ENCODE peak calls at places on chromosomes 7 and 10, in ten cellular contexts. One of them, this sample, is unnamed.

GRCh38 chr10:11713186-11713743 is 28.9 kb upstream of the ECHDC3 start:
- DNase-seq in GM06990: no peak
- DNase-seq in right lobe of liver: no peak
- DNase-seq in heart right ventricle: no peak
- DNase-seq in BJ: no peak
- DNase-seq in adipocyte: no peak
- DNase-seq in CD8-positive, alpha-beta memory T cell: no peak
- DNase-seq in NT2/D1: no peak
- DNase-seq in CD4-positive, CD25-positive, alpha-beta regulatory T cell: no peak
- DNase-seq in ovary: peak; percentile 79
- DNase-seq in this sample: peak; percentile 51

GRCh38 chr10:118246340-118247247 is 95.5 kb downstream of the FAM204A start:
- DNase-seq in NT2/D1: no peak
- DNase-seq in right lobe of liver: no peak
- DNase-seq in heart right ventricle: no peak
- DNase-seq in adipocyte: no peak
- DNase-seq in BJ: no peak
- DNase-seq in GM06990: no peak
- DNase-seq in ovary: no peak
- DNase-seq in CD8-positive, alpha-beta memory T cell: no peak
- DNase-seq in CD4-positive, CD25-positive, alpha-beta regulatory T cell: no peak
- DNase-seq in this sample: no peak

GRCh38 chr10:64502936-64503335 is 981.7 kb downstream of the REEP3 start:
- DNase-seq in ovary: no peak
- DNase-seq in CD8-positive, alpha-beta memory T cell: no peak
- DNase-seq in right lobe of liver: no peak
- DNase-seq in BJ: no peak
- DNase-seq in GM06990: no peak
- DNase-seq in NT2/D1: no peak
- DNase-seq in adipocyte: no peak
- DNase-seq in CD4-positive, CD25-positive, alpha-beta regulatory T cell: no peak
- DNase-seq in heart right ventricle: no peak
- DNase-seq in this sample: no peak

GRCh38 chr7:108171164-108171563 is 41.0 kb upstream of the LAMB4 start:
- DNase-seq in BJ: no peak
- DNase-seq in ovary: no peak
- DNase-seq in GM06990: no peak
- DNase-seq in CD8-positive, alpha-beta memory T cell: no peak
- DNase-seq in CD4-positive, CD25-positive, alpha-beta regulatory T cell: no peak
- DNase-seq in heart right ventricle: no peak
- DNase-seq in NT2/D1: no peak
- DNase-seq in adipocyte: no peak
- DNase-seq in right lobe of liver: no peak
- DNase-seq in this sample: no peak

GRCh38 chr7:139471740-139472353 is 11.6 kb downstream of the KLRG2 start:
- DNase-seq in ovary: no peak
- DNase-seq in CD4-positive, CD25-positive, alpha-beta regulatory T cell: no peak
- DNase-seq in NT2/D1: no peak
- DNase-seq in GM06990: no peak
- DNase-seq in right lobe of liver: no peak
- DNase-seq in adipocyte: peak; percentile 66
- DNase-seq in heart right ventricle: no peak
- DNase-seq in BJ: no peak
- DNase-seq in CD8-positive, alpha-beta memory T cell: no peak
- DNase-seq in this sample: no peak

GRCh38 chr7:112410087-112410486 is 40.2 kb upstream of the IFRD1 start:
- DNase-seq in BJ: no peak
- DNase-seq in adipocyte: peak; percentile 78
- DNase-seq in NT2/D1: no peak
- DNase-seq in heart right ventricle: no peak
- DNase-seq in CD4-positive, CD25-positive, alpha-beta regulatory T cell: no peak
- DNase-seq in GM06990: no peak
- DNase-seq in CD8-positive, alpha-beta memory T cell: no peak
- DNase-seq in ovary: no peak
- DNase-seq in right lobe of liver: no peak
- DNase-seq in this sample: no peak

GRCh38 chr7:35565927-35566326 is 129.0 kb downstream of the HERPUD2 start:
- DNase-seq in GM06990: no peak
- DNase-seq in ovary: no peak
- DNase-seq in BJ: no peak
- DNase-seq in CD8-positive, alpha-beta memory T cell: no peak
- DNase-seq in right lobe of liver: no peak
- DNase-seq in NT2/D1: no peak
- DNase-seq in CD4-positive, CD25-positive, alpha-beta regulatory T cell: no peak
- DNase-seq in adipocyte: peak; percentile 1
- DNase-seq in heart right ventricle: no peak
- DNase-seq in this sample: no peak

GRCh38 chr7:100694196-100694745 is at the start of gene GIGYF1:
- DNase-seq in adipocyte: peak; percentile 83
- DNase-seq in NT2/D1: no peak
- DNase-seq in BJ: no peak
- DNase-seq in CD8-positive, alpha-beta memory T cell: peak; percentile 63
- DNase-seq in ovary: peak; percentile 86
- DNase-seq in GM06990: peak; percentile 81
- DNase-seq in heart right ventricle: peak; percentile 76
- DNase-seq in right lobe of liver: peak; percentile 77
- DNase-seq in CD4-positive, CD25-positive, alpha-beta regulatory T cell: peak; percentile 72
- DNase-seq in this sample: peak; percentile 72

DNA sequence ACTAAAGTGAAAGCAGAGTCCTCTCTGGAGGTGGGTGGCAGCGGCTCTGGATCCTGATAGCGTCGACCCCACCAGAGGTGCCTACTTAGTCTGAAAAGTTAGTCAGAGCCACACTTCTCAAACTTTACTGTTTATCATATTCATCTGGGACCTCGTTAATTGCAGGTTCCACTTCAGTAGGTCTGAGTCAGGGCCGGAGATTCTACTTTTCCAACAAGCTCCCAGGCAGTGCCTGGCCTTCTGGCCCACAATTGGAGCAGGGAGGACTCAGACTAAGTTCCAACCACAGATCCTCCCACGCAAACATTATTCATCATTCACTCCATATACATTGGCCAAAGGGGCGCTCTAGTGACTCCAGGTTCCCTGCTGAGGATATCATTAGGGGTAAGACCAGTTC is 78.1 kb downstream of the VSTM4 start:
- DNase-seq in NT2/D1: no peak
- DNase-seq in GM06990: no peak
- DNase-seq in BJ: no peak
- DNase-seq in CD8-positive, alpha-beta memory T cell: no peak
- DNase-seq in heart right ventricle: no peak
- DNase-seq in right lobe of liver: no peak
- DNase-seq in adipocyte: peak; percentile 85
- DNase-seq in ovary: no peak
- DNase-seq in CD4-positive, CD25-positive, alpha-beta regulatory T cell: no peak
- DNase-seq in this sample: no peak
- H3K36me3 ChIP-seq in NT2/D1: no peaks in the 10 kb centered on the region
- H3K36me3 ChIP-seq in GM06990: no peaks in the 10 kb centered on the region
- H3K36me3 ChIP-seq in BJ: no peaks in the 10 kb centered on the region
- H3K36me3 ChIP-seq in CD8-positive, alpha-beta memory T cell: no peaks in the 10 kb centered on the region
- H3K36me3 ChIP-seq in heart right ventricle: no peaks in the 10 kb centered on the region
- H3K36me3 ChIP-seq in right lobe of liver: no peaks in the 10 kb centered on the region
- H3K36me3 ChIP-seq in adipocyte: peaks cover 17% of the 10 kb centered on the region
- H3K36me3 ChIP-seq in ovary: no peaks in the 10 kb centered on the region
- H3K36me3 ChIP-seq in CD4-positive, CD25-positive, alpha-beta regulatory T cell: no peaks in the 10 kb centered on the region
- H3K36me3 ChIP-seq in this sample: no peaks in the 10 kb centered on the region

GRCh38 chr10:101616415-101617101 is 28.4 kb downstream of the DPCD start:
- DNase-seq in adipocyte: no peak
- DNase-seq in CD4-positive, CD25-positive, alpha-beta regulatory T cell: no peak
- DNase-seq in CD8-positive, alpha-beta memory T cell: no peak
- DNase-seq in GM06990: no peak
- DNase-seq in heart right ventricle: peak; percentile 22
- DNase-seq in NT2/D1: no peak
- DNase-seq in right lobe of liver: no peak
- DNase-seq in ovary: no peak
- DNase-seq in BJ: no peak
- DNase-seq in this sample: no peak

GRCh38 chr10:101618871-101619270 is 30.8 kb downstream of the DPCD start:
- DNase-seq in BJ: no peak
- DNase-seq in heart right ventricle: no peak
- DNase-seq in right lobe of liver: no peak
- DNase-seq in GM06990: no peak
- DNase-seq in ovary: no peak
- DNase-seq in CD4-positive, CD25-positive, alpha-beta regulatory T cell: no peak
- DNase-seq in NT2/D1: no peak
- DNase-seq in CD8-positive, alpha-beta memory T cell: no peak
- DNase-seq in adipocyte: no peak
- DNase-seq in this sample: no peak

GRCh38 chr10:101617824-101618568 is 29.9 kb downstream of the DPCD start:
- DNase-seq in right lobe of liver: no peak
- DNase-seq in BJ: no peak
- DNase-seq in heart right ventricle: no peak
- DNase-seq in GM06990: peak; percentile 20
- DNase-seq in ovary: no peak
- DNase-seq in adipocyte: no peak
- DNase-seq in CD4-positive, CD25-positive, alpha-beta regulatory T cell: no peak
- DNase-seq in NT2/D1: no peak
- DNase-seq in CD8-positive, alpha-beta memory T cell: no peak
- DNase-seq in this sample: no peak

GRCh38 chr10:101617102-101617823 is 29.1 kb downstream of the DPCD start:
- DNase-seq in adipocyte: no peak
- DNase-seq in ovary: no peak
- DNase-seq in BJ: no peak
- DNase-seq in GM06990: peak; percentile 67
- DNase-seq in NT2/D1: no peak
- DNase-seq in CD4-positive, CD25-positive, alpha-beta regulatory T cell: no peak
- DNase-seq in heart right ventricle: no peak
- DNase-seq in CD8-positive, alpha-beta memory T cell: no peak
- DNase-seq in right lobe of liver: no peak
- DNase-seq in this sample: no peak

GRCh38 chr10:101619983-101620382 is 31.9 kb downstream of the DPCD start:
- DNase-seq in ovary: no peak
- DNase-seq in heart right ventricle: no peak
- DNase-seq in NT2/D1: no peak
- DNase-seq in right lobe of liver: no peak
- DNase-seq in CD4-positive, CD25-positive, alpha-beta regulatory T cell: no peak
- DNase-seq in GM06990: no peak
- DNase-seq in CD8-positive, alpha-beta memory T cell: no peak
- DNase-seq in adipocyte: no peak
- DNase-seq in BJ: no peak
- DNase-seq in this sample: no peak
- H3K36me3 ChIP-seq in ovary: no peaks in the 10 kb centered on the region
- H3K36me3 ChIP-seq in heart right ventricle: no peaks in the 10 kb centered on the region
- H3K36me3 ChIP-seq in NT2/D1: peaks cover 2% of the 10 kb centered on the region
- H3K36me3 ChIP-seq in right lobe of liver: no peaks in the 10 kb centered on the region
- H3K36me3 ChIP-seq in CD4-positive, CD25-positive, alpha-beta regulatory T cell: peaks cover 78% of the 10 kb centered on the region
- H3K36me3 ChIP-seq in GM06990: peaks cover 10% of the 10 kb centered on the region
- H3K36me3 ChIP-seq in CD8-positive, alpha-beta memory T cell: peaks cover 36% of the 10 kb centered on the region
- H3K36me3 ChIP-seq in adipocyte: peaks cover 43% of the 10 kb centered on the region
- H3K36me3 ChIP-seq in BJ: peaks cover 9% of the 10 kb centered on the region
- H3K36me3 ChIP-seq in this sample: no peaks in the 10 kb centered on the region

DNA sequence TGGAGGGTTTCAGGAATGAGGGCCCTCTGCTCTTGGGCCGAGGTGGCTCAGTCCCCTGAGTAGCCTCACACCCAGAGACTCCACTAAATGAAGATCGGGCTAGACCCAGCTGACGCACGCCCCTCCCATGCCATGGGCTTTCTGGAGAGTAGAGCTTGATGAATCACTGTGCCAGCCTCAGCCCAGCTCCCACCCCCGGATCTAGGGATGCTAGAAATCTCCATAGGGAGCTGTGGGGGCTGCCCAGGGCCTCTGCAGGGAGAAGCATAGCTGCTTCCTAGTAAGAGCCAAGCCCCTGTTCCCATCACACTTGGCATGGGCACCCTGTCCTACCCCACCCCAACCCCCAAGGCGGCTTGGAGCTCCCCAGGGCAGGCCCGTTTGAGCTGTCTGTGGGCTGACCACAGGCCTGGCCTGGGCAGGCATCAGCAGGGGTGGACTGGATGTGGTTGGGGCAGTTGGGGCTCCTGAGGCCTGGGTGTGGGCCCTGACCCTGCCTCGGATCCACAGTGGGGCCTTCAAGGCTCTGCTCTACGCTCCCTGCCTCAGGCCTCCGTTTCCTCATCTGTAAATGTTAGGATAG is 121.2 kb downstream of the ZMIZ1 start:
- DNase-seq in ovary: no peak
- DNase-seq in GM06990: no peak
- DNase-seq in adipocyte: peak; percentile 53
- DNase-seq in BJ: no peak
- DNase-seq in CD4-positive, CD25-positive, alpha-beta regulatory T cell: no peak
- DNase-seq in heart right ventricle: no peak
- DNase-seq in NT2/D1: no peak
- DNase-seq in right lobe of liver: no peak
- DNase-seq in CD8-positive, alpha-beta memory T cell: no peak
- DNase-seq in this sample: no peak
- H3K36me3 ChIP-seq in ovary: no peaks in the 10 kb centered on the region
- H3K36me3 ChIP-seq in GM06990: no peaks in the 10 kb centered on the region
- H3K36me3 ChIP-seq in adipocyte: peaks cover 56% of the 10 kb centered on the region
- H3K36me3 ChIP-seq in BJ: peaks cover 24% of the 10 kb centered on the region
- H3K36me3 ChIP-seq in CD4-positive, CD25-positive, alpha-beta regulatory T cell: no peaks in the 10 kb centered on the region
- H3K36me3 ChIP-seq in heart right ventricle: no peaks in the 10 kb centered on the region
- H3K36me3 ChIP-seq in NT2/D1: peaks cover 63% of the 10 kb centered on the region
- H3K36me3 ChIP-seq in right lobe of liver: no peaks in the 10 kb centered on the region
- H3K36me3 ChIP-seq in CD8-positive, alpha-beta memory T cell: no peaks in the 10 kb centered on the region
- H3K36me3 ChIP-seq in this sample: no peaks in the 10 kb centered on the region

GRCh38 chr10:22548343-22548742 is 166.0 kb downstream of the PIP4K2A start:
- DNase-seq in CD4-positive, CD25-positive, alpha-beta regulatory T cell: no peak
- DNase-seq in heart right ventricle: no peak
- DNase-seq in ovary: no peak
- DNase-seq in right lobe of liver: no peak
- DNase-seq in GM06990: no peak
- DNase-seq in NT2/D1: no peak
- DNase-seq in CD8-positive, alpha-beta memory T cell: no peak
- DNase-seq in adipocyte: no peak
- DNase-seq in BJ: no peak
- DNase-seq in this sample: no peak

GRCh38 chr10:22545643-22546042 is 168.7 kb downstream of the PIP4K2A start:
- DNase-seq in right lobe of liver: no peak
- DNase-seq in BJ: no peak
- DNase-seq in heart right ventricle: no peak
- DNase-seq in ovary: no peak
- DNase-seq in CD4-positive, CD25-positive, alpha-beta regulatory T cell: no peak
- DNase-seq in CD8-positive, alpha-beta memory T cell: no peak
- DNase-seq in GM06990: no peak
- DNase-seq in NT2/D1: no peak
- DNase-seq in adipocyte: no peak
- DNase-seq in this sample: no peak

GRCh38 chr10:22542773-22543172 is 171.6 kb downstream of the PIP4K2A start:
- DNase-seq in heart right ventricle: no peak
- DNase-seq in adipocyte: no peak
- DNase-seq in right lobe of liver: no peak
- DNase-seq in ovary: no peak
- DNase-seq in NT2/D1: no peak
- DNase-seq in CD8-positive, alpha-beta memory T cell: no peak
- DNase-seq in BJ: no peak
- DNase-seq in GM06990: no peak
- DNase-seq in CD4-positive, CD25-positive, alpha-beta regulatory T cell: no peak
- DNase-seq in this sample: no peak

GRCh38 chr10:22541900-22542299 is 172.5 kb downstream of the PIP4K2A start:
- DNase-seq in GM06990: no peak
- DNase-seq in CD4-positive, CD25-positive, alpha-beta regulatory T cell: no peak
- DNase-seq in ovary: no peak
- DNase-seq in adipocyte: no peak
- DNase-seq in right lobe of liver: no peak
- DNase-seq in CD8-positive, alpha-beta memory T cell: no peak
- DNase-seq in heart right ventricle: no peak
- DNase-seq in NT2/D1: no peak
- DNase-seq in BJ: no peak
- DNase-seq in this sample: no peak

DNA sequence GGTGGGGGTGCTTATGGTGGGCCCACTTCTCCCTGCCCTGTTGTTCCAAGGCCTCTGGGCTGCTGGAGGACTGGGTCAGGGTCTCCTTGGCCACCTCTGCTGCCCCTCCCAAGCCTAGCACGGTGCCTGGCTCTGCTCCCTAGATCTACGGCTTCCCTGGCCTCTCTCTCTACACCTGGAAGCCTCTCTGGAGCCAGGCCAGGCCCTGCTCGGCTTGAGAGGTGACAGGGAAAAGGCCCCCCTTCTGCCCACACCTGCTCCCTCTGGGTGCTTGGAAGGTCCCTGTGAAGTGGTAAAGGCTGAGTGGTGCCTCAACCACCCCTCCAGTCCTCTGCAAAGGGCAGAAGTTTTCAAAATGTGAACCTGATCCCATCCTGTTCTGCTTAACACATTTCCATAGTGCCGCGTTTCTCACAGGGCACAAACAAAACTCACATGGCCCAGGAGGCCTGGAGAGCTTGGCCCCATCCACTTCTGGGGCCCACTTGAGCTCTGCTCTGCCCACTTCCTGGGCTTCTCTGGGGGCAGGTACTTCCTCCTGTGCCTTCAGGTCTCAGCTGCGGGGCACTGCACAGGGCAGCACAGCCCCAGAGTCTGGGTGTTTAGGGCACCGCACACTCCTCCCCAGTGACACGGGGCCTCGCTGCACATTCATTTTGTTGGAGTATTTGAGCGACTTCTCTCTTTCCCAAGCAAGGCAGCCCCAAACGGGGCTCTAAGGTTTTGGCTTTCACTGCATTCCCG is 169.9 kb downstream of the PIP4K2A start:
- DNase-seq in adipocyte: no peak
- DNase-seq in BJ: no peak
- DNase-seq in GM06990: no peak
- DNase-seq in heart right ventricle: no peak
- DNase-seq in right lobe of liver: no peak
- DNase-seq in CD4-positive, CD25-positive, alpha-beta regulatory T cell: no peak
- DNase-seq in CD8-positive, alpha-beta memory T cell: no peak
- DNase-seq in NT2/D1: no peak
- DNase-seq in ovary: no peak
- DNase-seq in this sample: no peak
- H3K36me3 ChIP-seq in adipocyte: peaks cover 67% of the 10 kb centered on the region
- H3K36me3 ChIP-seq in BJ: peaks cover 4% of the 10 kb centered on the region
- H3K36me3 ChIP-seq in GM06990: peaks cover 45% of the 10 kb centered on the region
- H3K36me3 ChIP-seq in heart right ventricle: no peaks in the 10 kb centered on the region
- H3K36me3 ChIP-seq in right lobe of liver: peaks cover 33% of the 10 kb centered on the region
- H3K36me3 ChIP-seq in CD4-positive, CD25-positive, alpha-beta regulatory T cell: peaks cover 93% of the 10 kb centered on the region
- H3K36me3 ChIP-seq in CD8-positive, alpha-beta memory T cell: peaks cover 76% of the 10 kb centered on the region
- H3K36me3 ChIP-seq in NT2/D1: peaks cover 17% of the 10 kb centered on the region
- H3K36me3 ChIP-seq in ovary: no peaks in the 10 kb centered on the region
- H3K36me3 ChIP-seq in this sample: no peaks in the 10 kb centered on the region